ENCODE peak calls at places on chromosomes 11 and 22, in five cellular contexts. W, Y, M, P and A are unnamed samples.

GRCh38 chr11:46741600-46742484 is 22.8 kb downstream of the F2 start:
- DNase-seq in W (no peak), Y (no peak), M (no peak), P (no peak), A (no peak)

GRCh38 chr22:48803171-48803992 is 1024.3 kb downstream of the BRD1 start:
- DNase-seq in W (peak; percentile 66), Y (no peak), M (no peak), P (no peak), A (no peak)

GRCh38 chr11:72569966-72570892 is 104.0 kb downstream of the PDE2A start:
- DNase-seq in W (peak; percentile 60), Y (peak; percentile 63), M (peak; percentile 70), P (peak; percentile 69), A (no peak)

GRCh38 chr22:41481131-41481830 is 12.4 kb downstream of the ACO2 start:
- DNase-seq in W (no peak), Y (peak; percentile 29), M (no peak), P (no peak), A (no peak)

GRCh38 chr22:42114721-42115120 is 15.9 kb downstream of the CYP2D6 start:
- DNase-seq in W (no peak), Y (no peak), M (no peak), P (no peak), A (peak; percentile 50)

GRCh38 chr11:71236836-71237475 is 15.4 kb downstream of the SHANK2 start:
- DNase-seq in W (no peak), Y (no peak), M (no peak), P (no peak), A (no peak)

GRCh38 chr22:47622541-47622940 is 860.1 kb downstream of the TBC1D22A start:
- DNase-seq in W (no peak), Y (no peak), M (no peak), P (no peak), A (no peak)

GRCh38 chr11:57514538-57515331 is 767 bp downstream of the SLC43A1 start:
- DNase-seq in W (peak; percentile 92), Y (peak; percentile 30), M (peak; percentile 21), P (peak; percentile 17), A (peak; percentile 43)

GRCh38 chr11:119195680-119196079 is 10.4 kb downstream of the NHERF4 start:
- DNase-seq in W (peak; percentile 97), Y (peak; percentile 57), M (peak; percentile 48), P (peak; percentile 84), A (peak; percentile 57)

GRCh38 chr22:35921777-35922176 is 106.8 kb downstream of the RBFOX2 start:
- DNase-seq in W (peak; percentile 19), Y (peak; percentile 89), M (peak; percentile 51), P (peak; percentile 77), A (peak; percentile 93)

GRCh38 chr22:27258773-27259172 is 542.8 kb downstream of the MN1 start:
- DNase-seq in W (no peak), Y (no peak), M (no peak), P (no peak), A (no peak)

GRCh38 chr11:93775289-93775688 is 8.8 kb upstream of the MED17 start:
- DNase-seq in W (no peak), Y (no peak), M (no peak), P (no peak), A (peak; percentile 54)

GRCh38 chr11:9219115-9219514 is 46.0 kb downstream of the DENND5A start:
- DNase-seq in W (no peak), Y (no peak), M (no peak), P (no peak), A (no peak)

GRCh38 chr11:57303990-57304579 is 20.7 kb downstream of the TNKS1BP1 start:
- DNase-seq in W (peak; percentile 90), Y (no peak), M (peak; percentile 72), P (peak; percentile 29), A (no peak)

GRCh38 chr11:33471541-33471940 is 214.4 kb downstream of the HIPK3 start:
- DNase-seq in W (no peak), Y (peak; percentile 29), M (no peak), P (no peak), A (no peak)

GRCh38 chr22:49166746-49167145 is 660.9 kb downstream of the BRD1 start:
- DNase-seq in W (no peak), Y (no peak), M (no peak), P (no peak), A (no peak)

GRCh38 chr11:11620966-11621880 is 582 bp downstream of the GALNT18 start:
- DNase-seq in W (peak; percentile 84), Y (peak; percentile 3), M (peak; percentile 14), P (no peak), A (peak; percentile 17)
- TF ChIP-seq CTCF in W (no peak), Y (peak; percentile 7), M (peak; percentile 19), P (no peak), A (no peak)

GRCh38 chr11:116916052-116916451 is 78.6 kb upstream of the APOA1 start:
- DNase-seq in W (no peak), Y (no peak), M (no peak), P (no peak), A (no peak)
- TF ChIP-seq CTCF in W (no peak), Y (no peak), M (no peak), P (no peak), A (no peak)

DNA sequence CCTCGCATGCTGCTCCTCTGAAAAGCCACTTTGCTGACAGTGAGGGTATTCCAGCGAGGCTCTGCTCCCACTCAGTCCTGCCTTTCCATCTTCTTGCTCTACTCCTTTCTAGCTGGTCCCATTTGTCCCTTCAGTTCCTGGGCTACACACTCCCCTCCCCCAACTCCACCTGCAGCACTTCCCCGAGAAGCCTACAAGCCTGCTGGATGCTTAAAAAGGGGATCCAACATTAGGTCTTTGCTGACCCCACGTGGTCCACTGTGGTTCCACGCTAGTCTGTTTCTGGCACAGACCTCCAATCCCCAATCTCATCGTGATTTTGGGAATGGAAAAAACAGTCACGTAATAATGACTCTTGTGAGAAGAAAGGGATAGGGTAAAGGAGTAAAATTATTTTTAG is 121.6 kb upstream of the SNX19 start:
- DNase-seq in W (no peak), Y (no peak), M (no peak), P (no peak), A (peak; percentile 2)
- TF ChIP-seq CTCF in W (no peak), Y (no peak), M (no peak), P (no peak), A (no peak)

DNA sequence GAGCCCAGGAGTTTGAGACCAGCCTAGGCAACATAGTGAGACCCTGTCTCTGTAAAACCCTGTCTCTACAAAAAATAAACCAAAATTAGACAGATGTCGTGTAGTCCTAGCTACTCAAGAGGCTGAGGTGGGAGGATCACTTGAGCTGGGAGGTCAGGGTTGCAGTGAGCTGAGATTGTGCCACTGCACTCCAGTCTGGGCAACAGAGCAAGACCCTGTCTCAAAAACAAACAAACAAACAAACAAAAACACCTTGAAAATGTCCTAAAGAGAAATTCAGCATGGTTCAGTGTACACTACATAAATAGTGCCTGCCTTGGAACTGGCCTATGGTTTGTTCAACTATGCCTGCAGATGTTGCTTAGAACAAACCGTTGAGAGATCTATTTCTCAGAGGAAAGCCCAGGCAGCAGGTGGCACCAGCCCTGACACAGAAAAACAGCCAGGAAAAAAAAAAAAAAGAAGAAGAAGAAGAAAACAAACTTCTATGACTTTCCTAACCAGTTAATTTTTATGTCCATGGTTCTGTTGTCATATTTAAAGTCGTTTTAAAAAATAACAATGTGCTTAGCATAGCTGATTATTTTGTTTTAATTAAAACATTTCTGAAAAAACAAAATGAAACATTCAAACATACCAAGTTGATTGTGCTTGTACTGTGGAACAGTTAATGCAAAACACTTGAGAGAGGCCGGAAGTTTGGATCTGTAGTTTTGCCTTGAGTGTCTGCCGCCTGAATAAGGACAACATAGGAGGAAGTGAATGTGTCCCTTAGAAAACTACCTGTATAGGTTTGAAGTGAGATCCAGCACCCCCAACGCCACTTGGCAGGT is 5.4 kb downstream of the KREMEN1 start:
- DNase-seq in W (no peak), Y (no peak), M (no peak), P (no peak), A (no peak)
- TF ChIP-seq CTCF in W (no peak), Y (no peak), M (no peak), P (no peak), A (peak; percentile 37)

GRCh38 chr11:123517559-123518364 is 87.7 kb downstream of the GRAMD1B start:
- DNase-seq in W (peak; percentile 25), Y (no peak), M (no peak), P (no peak), A (no peak)
- TF ChIP-seq CTCF in W (no peak), Y (no peak), M (no peak), P (no peak), A (no peak)

DNA sequence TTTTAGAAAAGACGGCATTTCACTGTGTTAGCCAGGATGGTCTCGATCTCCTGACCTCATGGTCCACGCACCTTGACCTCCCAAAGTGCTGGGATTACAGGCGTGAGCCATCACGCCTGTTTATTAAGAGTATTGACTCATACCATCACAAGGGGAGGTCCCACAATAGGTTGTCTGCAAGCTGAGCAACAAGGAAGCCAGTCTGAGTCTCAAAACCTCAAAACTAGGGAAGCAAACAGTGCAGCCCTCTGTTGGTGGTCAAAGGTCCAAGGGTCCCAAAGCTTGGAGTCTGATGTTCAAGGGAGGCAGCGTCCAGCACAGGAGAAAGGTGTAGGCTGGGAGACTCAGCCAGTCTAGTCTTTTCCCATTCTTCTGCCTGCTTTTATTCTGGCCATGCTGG is 32.8 kb upstream of the LDLRAD3 start:
- DNase-seq in W (no peak), Y (peak; percentile 44), M (no peak), P (no peak), A (no peak)
- TF ChIP-seq CTCF in W (no peak), Y (no peak), M (no peak), P (no peak), A (no peak)

GRCh38 chr11:134670961-134671370 is 258.9 kb upstream of the B3GAT1 start:
- DNase-seq in W (no peak), Y (no peak), M (no peak), P (no peak), A (no peak)
- TF ChIP-seq CTCF in W (no peak), Y (no peak), M (no peak), P (no peak), A (no peak)